ENCODE peak calls at places on chromosome 9, in nine cellular contexts. R, A, O, S, V, M, P, X and T are unnamed samples.

GRCh38 chr9:133066181-133066983 is 4.6 kb downstream of the CEL start:
- DNase-seq in R (no peak), A (no peak), O (no peak), S (no peak), V (peak; percentile 10), M (peak; percentile 64), P (no peak), X (no peak), T (no peak)

GRCh38 chr9:108609227-108609894 is 246.4 kb downstream of the ACTL7B start:
- DNase-seq in R (no peak), A (no peak), O (peak; percentile 31), S (no peak), V (no peak), M (no peak), P (no peak), X (no peak), T (no peak)

GRCh38 chr9:123710299-123710698 is 219.6 kb downstream of the DENND1A start:
- DNase-seq in R (no peak), A (no peak), O (peak; percentile 70), S (no peak), V (no peak), M (no peak), P (no peak), X (no peak), T (no peak)

GRCh38 chr9:136518623-136519022 is 27.2 kb downstream of the NOTCH1 start:
- DNase-seq in R (no peak), A (no peak), O (no peak), S (no peak), V (no peak), M (no peak), P (no peak), X (no peak), T (no peak)

GRCh38 chr9:121837113-121838010 is 185.9 kb downstream of the DAB2IP start:
- DNase-seq in R (no peak), A (no peak), O (no peak), S (peak; percentile 15), V (no peak), M (no peak), P (peak; percentile 34), X (no peak), T (no peak)

GRCh38 chr9:111527347-111527746 is 2.4 kb downstream of the ZNF483 start:
- DNase-seq in R (no peak), A (no peak), O (peak; percentile 15), S (no peak), V (no peak), M (no peak), P (no peak), X (no peak), T (no peak)

GRCh38 chr9:38110476-38110875 is 41.4 kb upstream of the SHB start:
- DNase-seq in R (no peak), A (no peak), O (no peak), S (no peak), V (no peak), M (no peak), P (no peak), X (no peak), T (no peak)

GRCh38 chr9:93057703-93058356 is 671 bp upstream of the SUSD3 start:
- DNase-seq in R (no peak), A (no peak), O (no peak), S (no peak), V (no peak), M (peak; percentile 70), P (peak; percentile 47), X (no peak), T (no peak)

GRCh38 chr9:136364942-136365774 is 1.6 kb upstream of the DNLZ start:
- DNase-seq in R (no peak), A (no peak), O (no peak), S (no peak), V (peak; percentile 96), M (no peak), P (no peak), X (no peak), T (no peak)

GRCh38 chr9:130429831-130430230 is 14.9 kb upstream of the ASS1 start:
- DNase-seq in R (no peak), A (no peak), O (no peak), S (no peak), V (no peak), M (no peak), P (no peak), X (no peak), T (no peak)

GRCh38 chr9:95724253-95724991 is 151.1 kb upstream of the ERCC6L2 start:
- DNase-seq in R (no peak), A (no peak), O (no peak), S (no peak), V (no peak), M (no peak), P (peak; percentile 81), X (no peak), T (peak; percentile 63)

GRCh38 chr9:130316406-130316805 is 50.8 kb downstream of the HMCN2 start:
- DNase-seq in R (no peak), A (no peak), O (no peak), S (no peak), V (no peak), M (no peak), P (no peak), X (no peak), T (no peak)

GRCh38 chr9:94606641-94607339 is 13.2 kb upstream of the FBP2 start:
- DNase-seq in R (no peak), A (peak; percentile 80), O (no peak), S (peak; percentile 28), V (no peak), M (no peak), P (peak; percentile 55), X (no peak), T (no peak)
- H3K36me3 ChIP-seq in R (peaks cover 21% of the 10 kb centered on the region), A (no peaks in the 10 kb centered on the region), O (no peaks in the 10 kb centered on the region), S (no peaks in the 10 kb centered on the region), V (no peaks in the 10 kb centered on the region), M (no peaks in the 10 kb centered on the region), P (no peaks in the 10 kb centered on the region), X (no peaks in the 10 kb centered on the region), T (no peaks in the 10 kb centered on the region)

GRCh38 chr9:137742698-137743097 is 123.9 kb downstream of the EHMT1 start:
- DNase-seq in R (no peak), A (no peak), O (no peak), S (no peak), V (peak; percentile 75), M (peak; percentile 57), P (peak; percentile 35), X (no peak), T (no peak)
- TF ChIP-seq CTCF in R (no peak), A (no peak), O (no peak), S (no peak), V (no peak), M (no peak), P (no peak), X (no peak), T (no peak)

DNA sequence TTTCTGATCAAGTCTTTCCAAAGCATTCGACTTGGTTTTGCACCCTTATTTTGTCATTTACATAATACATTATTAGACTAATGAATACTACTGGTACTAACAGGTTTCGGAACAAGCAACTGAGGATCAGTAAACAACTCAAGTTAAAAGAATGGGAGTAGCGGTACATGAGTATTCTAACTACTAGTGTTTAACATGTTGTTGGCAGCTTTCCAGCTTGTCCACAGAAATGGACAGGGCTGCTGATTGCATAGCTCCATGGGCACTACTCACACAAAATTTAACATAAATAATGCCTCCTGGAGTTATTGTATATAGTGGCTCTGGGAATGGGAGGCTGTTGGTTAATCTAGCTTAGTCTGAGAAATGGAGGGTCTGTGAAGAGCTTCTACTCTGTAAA is 6.7 kb downstream of the NCBP1 start:
- DNase-seq in R (no peak), A (no peak), O (no peak), S (no peak), V (no peak), M (no peak), P (no peak), X (no peak), T (no peak)
- H3K36me3 ChIP-seq in R (peaks cover 37% of the 10 kb centered on the region), A (peaks cover 5% of the 10 kb centered on the region), O (peaks cover 14% of the 10 kb centered on the region), S (peaks cover 39% of the 10 kb centered on the region), V (peaks cover 45% of the 10 kb centered on the region), M (peaks cover 20% of the 10 kb centered on the region), P (no peaks in the 10 kb centered on the region), X (peaks cover 84% of the 10 kb centered on the region), T (peaks cover 1% of the 10 kb centered on the region)

DNA sequence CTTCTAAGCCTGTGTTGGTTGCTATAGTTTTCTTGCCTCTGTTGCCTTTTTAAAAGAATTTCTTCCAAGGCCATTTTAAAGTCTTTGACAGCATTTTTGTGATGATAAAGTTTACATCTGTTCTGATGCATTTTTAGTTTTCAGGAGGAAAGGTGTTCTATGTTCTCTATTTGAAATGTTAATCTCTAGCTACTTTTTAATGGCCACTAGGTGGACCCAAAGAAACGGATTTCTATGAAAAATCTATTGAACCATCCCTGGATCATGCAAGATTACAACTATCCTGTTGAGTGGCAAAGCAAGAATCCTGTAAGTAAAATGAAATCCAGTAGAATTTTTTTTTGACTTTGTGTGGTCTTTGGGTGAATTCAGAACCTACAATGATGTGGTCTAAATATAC is 60.2 kb downstream of the MELK start:
- DNase-seq in R (no peak), A (no peak), O (peak; percentile 12), S (no peak), V (peak; percentile 47), M (no peak), P (no peak), X (no peak), T (no peak)
- TF ChIP-seq CTCF in R (peak; percentile 70), A (peak; percentile 55), O (peak; percentile 58), S (peak; percentile 22), V (peak; percentile 77), M (peak; percentile 26), P (peak; percentile 67), X (peak; percentile 74), T (peak; percentile 52)